ENCODE peak calls at places on chromosomes 12 and 14, in six cellular contexts. One of them, this sample, is unnamed.

GRCh38 chr12:44155349-44155748 is 319.5 kb downstream of the TMEM117 start:
- DNase-seq in MG63: no peak
- DNase-seq in NCI-H1092: no peak
- DNase-seq in germinal center: no peak
- DNase-seq in central memory CD4-positive, alpha-beta T cell: no peak
- DNase-seq in EL: no peak
- DNase-seq in this sample: no peak

GRCh38 chr12:48119078-48119833 is at the start of gene PFKM:
- DNase-seq in MG63: peak; percentile 84
- DNase-seq in NCI-H1092: peak; percentile 83
- DNase-seq in central memory CD4-positive, alpha-beta T cell: peak; percentile 65
- DNase-seq in germinal center: peak; percentile 89
- DNase-seq in EL: peak; percentile 93
- DNase-seq in this sample: peak; percentile 89

GRCh38 chr12:75842119-75842518 is 189.5 kb downstream of the PHLDA1 start:
- DNase-seq in germinal center: no peak
- DNase-seq in NCI-H1092: no peak
- DNase-seq in central memory CD4-positive, alpha-beta T cell: no peak
- DNase-seq in EL: no peak
- DNase-seq in MG63: no peak
- DNase-seq in this sample: no peak

GRCh38 chr12:52044284-52044983 is 6.8 kb upstream of the NR4A1 start:
- DNase-seq in germinal center: no peak
- DNase-seq in EL: no peak
- DNase-seq in MG63: peak; percentile 97
- DNase-seq in NCI-H1092: no peak
- DNase-seq in central memory CD4-positive, alpha-beta T cell: no peak
- DNase-seq in this sample: no peak

GRCh38 chr14:95523818-95524448 is 7.5 kb upstream of the SYNE3 start:
- DNase-seq in germinal center: no peak
- DNase-seq in central memory CD4-positive, alpha-beta T cell: no peak
- DNase-seq in MG63: no peak
- DNase-seq in NCI-H1092: no peak
- DNase-seq in EL: peak; percentile 71
- DNase-seq in this sample: no peak

GRCh38 chr12:65822732-65823480 is 1.4 kb upstream of the HMGA2 start:
- DNase-seq in central memory CD4-positive, alpha-beta T cell: no peak
- DNase-seq in NCI-H1092: no peak
- DNase-seq in EL: peak; percentile 85
- DNase-seq in germinal center: no peak
- DNase-seq in MG63: peak; percentile 4
- DNase-seq in this sample: peak; percentile 84

GRCh38 chr12:53560386-53560785 is 53.1 kb upstream of the NPFF start:
- DNase-seq in central memory CD4-positive, alpha-beta T cell: no peak
- DNase-seq in NCI-H1092: no peak
- DNase-seq in germinal center: no peak
- DNase-seq in MG63: peak; percentile 76
- DNase-seq in EL: peak; percentile 74
- DNase-seq in this sample: no peak

GRCh38 chr12:105369014-105369413 is 38.5 kb downstream of the C12orf75 start:
- DNase-seq in MG63: no peak
- DNase-seq in germinal center: no peak
- DNase-seq in EL: peak; percentile 62
- DNase-seq in NCI-H1092: no peak
- DNase-seq in central memory CD4-positive, alpha-beta T cell: no peak
- DNase-seq in this sample: peak; percentile 30

GRCh38 chr12:122527478-122527944 is 462 bp downstream of the KNTC1 start:
- DNase-seq in MG63: peak; percentile 23
- DNase-seq in EL: peak; percentile 39
- DNase-seq in NCI-H1092: no peak
- DNase-seq in central memory CD4-positive, alpha-beta T cell: peak; percentile 24
- DNase-seq in germinal center: peak; percentile 60
- DNase-seq in this sample: peak; percentile 42

GRCh38 chr14:90820958-90821357 is 4.7 kb upstream of the TTC7B start:
- DNase-seq in MG63: peak; percentile 76
- DNase-seq in EL: peak; percentile 55
- DNase-seq in central memory CD4-positive, alpha-beta T cell: peak; percentile 65
- DNase-seq in NCI-H1092: no peak
- DNase-seq in germinal center: no peak
- DNase-seq in this sample: peak; percentile 77

GRCh38 chr12:52349196-52349595 is 18.1 kb downstream of the KRT85 start:
- DNase-seq in NCI-H1092: no peak
- DNase-seq in EL: peak; percentile 15
- DNase-seq in germinal center: no peak
- DNase-seq in MG63: no peak
- DNase-seq in central memory CD4-positive, alpha-beta T cell: no peak
- DNase-seq in this sample: peak; percentile 76

GRCh38 chr12:27142102-27142721 is 59.8 kb upstream of the C12orf71 start:
- DNase-seq in MG63: peak; percentile 47
- DNase-seq in germinal center: peak; percentile 64
- DNase-seq in NCI-H1092: peak; percentile 24
- DNase-seq in EL: peak; percentile 77
- DNase-seq in central memory CD4-positive, alpha-beta T cell: peak; percentile 12
- DNase-seq in this sample: peak; percentile 76

GRCh38 chr12:48681416-48681737 is 661 bp downstream of the KANSL2 start:
- DNase-seq in EL: no peak
- DNase-seq in central memory CD4-positive, alpha-beta T cell: no peak
- DNase-seq in MG63: no peak
- DNase-seq in germinal center: peak; percentile 33
- DNase-seq in NCI-H1092: no peak
- DNase-seq in this sample: peak; percentile 45

GRCh38 chr12:101127521-101128219 is 82.4 kb downstream of the SLC5A8 start:
- DNase-seq in MG63: peak; percentile 16
- DNase-seq in germinal center: no peak
- DNase-seq in EL: peak; percentile 85
- DNase-seq in central memory CD4-positive, alpha-beta T cell: no peak
- DNase-seq in NCI-H1092: no peak
- DNase-seq in this sample: peak; percentile 38

GRCh38 chr14:58258156-58258555 is 13.5 kb downstream of the PSMA3 start:
- DNase-seq in EL: no peak
- DNase-seq in central memory CD4-positive, alpha-beta T cell: no peak
- DNase-seq in MG63: no peak
- DNase-seq in germinal center: no peak
- DNase-seq in NCI-H1092: no peak
- DNase-seq in this sample: no peak

GRCh38 chr14:99559286-99559990 is 44.6 kb downstream of the CCDC85C start:
- DNase-seq in central memory CD4-positive, alpha-beta T cell: no peak
- DNase-seq in MG63: no peak
- DNase-seq in EL: no peak
- DNase-seq in germinal center: no peak
- DNase-seq in NCI-H1092: no peak
- DNase-seq in this sample: no peak

GRCh38 chr14:72613196-72613974 is 280.5 kb downstream of the DPF3 start:
- DNase-seq in central memory CD4-positive, alpha-beta T cell: no peak
- DNase-seq in MG63: peak; percentile 52
- DNase-seq in germinal center: no peak
- DNase-seq in EL: peak; percentile 50
- DNase-seq in NCI-H1092: peak; percentile 37
- DNase-seq in this sample: peak; percentile 43

GRCh38 chr12:123085730-123086487 is 65.0 kb downstream of the PITPNM2 start:
- DNase-seq in germinal center: no peak
- DNase-seq in MG63: peak; percentile 79
- DNase-seq in EL: peak; percentile 65
- DNase-seq in central memory CD4-positive, alpha-beta T cell: no peak
- DNase-seq in NCI-H1092: no peak
- DNase-seq in this sample: peak; percentile 95

GRCh38 chr12:6769003-6769389 is 2.8 kb downstream of the PTMS start:
- DNase-seq in MG63: peak; percentile 24
- DNase-seq in NCI-H1092: no peak
- DNase-seq in central memory CD4-positive, alpha-beta T cell: no peak
- DNase-seq in germinal center: no peak
- DNase-seq in EL: peak; percentile 31
- DNase-seq in this sample: no peak

GRCh38 chr12:30457621-30458289 is 237.9 kb downstream of the IPO8 start:
- DNase-seq in germinal center: no peak
- DNase-seq in MG63: no peak
- DNase-seq in NCI-H1092: no peak
- DNase-seq in EL: peak; percentile 68
- DNase-seq in central memory CD4-positive, alpha-beta T cell: no peak
- DNase-seq in this sample: peak; percentile 29

GRCh38 chr12:93865751-93866150 is 188.6 kb downstream of the CRADD start:
- DNase-seq in NCI-H1092: no peak
- DNase-seq in EL: no peak
- DNase-seq in germinal center: no peak
- DNase-seq in central memory CD4-positive, alpha-beta T cell: no peak
- DNase-seq in MG63: no peak
- DNase-seq in this sample: no peak

GRCh38 chr14:28756896-28757570 is 9.6 kb upstream of the FOXG1 start:
- DNase-seq in EL: peak; percentile 48
- DNase-seq in MG63: peak; percentile 37
- DNase-seq in NCI-H1092: no peak
- DNase-seq in central memory CD4-positive, alpha-beta T cell: no peak
- DNase-seq in germinal center: no peak
- DNase-seq in this sample: peak; percentile 32

GRCh38 chr14:60245316-60246177 is 3.5 kb upstream of the PPM1A start:
- DNase-seq in MG63: no peak
- DNase-seq in central memory CD4-positive, alpha-beta T cell: no peak
- DNase-seq in EL: no peak
- DNase-seq in NCI-H1092: no peak
- DNase-seq in germinal center: no peak
- DNase-seq in this sample: no peak

GRCh38 chr12:81070846-81071245 is 7.0 kb upstream of the ACSS3 start:
- DNase-seq in germinal center: no peak
- DNase-seq in MG63: no peak
- DNase-seq in NCI-H1092: no peak
- DNase-seq in EL: no peak
- DNase-seq in central memory CD4-positive, alpha-beta T cell: no peak
- DNase-seq in this sample: no peak

GRCh38 chr12:56087220-56087619 is 7.3 kb downstream of the ERBB3 start:
- DNase-seq in NCI-H1092: no peak
- DNase-seq in germinal center: no peak
- DNase-seq in MG63: peak; percentile 40
- DNase-seq in EL: no peak
- DNase-seq in central memory CD4-positive, alpha-beta T cell: no peak
- DNase-seq in this sample: no peak

GRCh38 chr12:87661770-87662402 is 367.3 kb downstream of the C12orf50 start:
- DNase-seq in germinal center: no peak
- DNase-seq in NCI-H1092: no peak
- DNase-seq in MG63: no peak
- DNase-seq in EL: peak; percentile 18
- DNase-seq in central memory CD4-positive, alpha-beta T cell: no peak
- DNase-seq in this sample: peak; percentile 24

GRCh38 chr14:69910871-69911270 is 31.7 kb downstream of the SMOC1 start:
- DNase-seq in EL: no peak
- DNase-seq in MG63: no peak
- DNase-seq in NCI-H1092: no peak
- DNase-seq in germinal center: no peak
- DNase-seq in central memory CD4-positive, alpha-beta T cell: no peak
- DNase-seq in this sample: no peak

GRCh38 chr14:61322799-61323290 is 1.5 kb downstream of the PRKCH start:
- DNase-seq in germinal center: no peak
- DNase-seq in EL: peak; percentile 6
- DNase-seq in NCI-H1092: no peak
- DNase-seq in MG63: peak; percentile 9
- DNase-seq in central memory CD4-positive, alpha-beta T cell: peak; percentile 62
- DNase-seq in this sample: peak; percentile 46

GRCh38 chr14:90561920-90562319 is 165.1 kb downstream of the CALM1 start:
- DNase-seq in MG63: no peak
- DNase-seq in central memory CD4-positive, alpha-beta T cell: no peak
- DNase-seq in EL: no peak
- DNase-seq in NCI-H1092: no peak
- DNase-seq in germinal center: no peak
- DNase-seq in this sample: no peak

GRCh38 chr12:92439397-92439779 is 263.4 kb upstream of the PLEKHG7 start:
- DNase-seq in EL: peak; percentile 37
- DNase-seq in germinal center: no peak
- DNase-seq in MG63: peak; percentile 75
- DNase-seq in central memory CD4-positive, alpha-beta T cell: no peak
- DNase-seq in NCI-H1092: no peak
- DNase-seq in this sample: peak; percentile 50

GRCh38 chr14:69291891-69292586 is 32.1 kb downstream of the GALNT16 start:
- DNase-seq in MG63: peak; percentile 55
- DNase-seq in germinal center: no peak
- DNase-seq in EL: peak; percentile 17
- DNase-seq in central memory CD4-positive, alpha-beta T cell: no peak
- DNase-seq in NCI-H1092: no peak
- DNase-seq in this sample: peak; percentile 56

GRCh38 chr12:75260316-75260715 is 50.7 kb upstream of the KCNC2 start:
- DNase-seq in germinal center: no peak
- DNase-seq in EL: peak; percentile 20
- DNase-seq in MG63: no peak
- DNase-seq in central memory CD4-positive, alpha-beta T cell: no peak
- DNase-seq in NCI-H1092: no peak
- DNase-seq in this sample: no peak

GRCh38 chr14:50800032-50800431 is 30.9 kb downstream of the NIN start:
- DNase-seq in EL: peak; percentile 32
- DNase-seq in central memory CD4-positive, alpha-beta T cell: no peak
- DNase-seq in germinal center: no peak
- DNase-seq in MG63: no peak
- DNase-seq in NCI-H1092: no peak
- DNase-seq in this sample: no peak

GRCh38 chr14:39766397-39767000 is 334.3 kb upstream of the FBXO33 start:
- DNase-seq in NCI-H1092: no peak
- DNase-seq in central memory CD4-positive, alpha-beta T cell: no peak
- DNase-seq in EL: no peak
- DNase-seq in germinal center: no peak
- DNase-seq in MG63: no peak
- DNase-seq in this sample: no peak

GRCh38 chr14:53048631-53049030 is 97.8 kb upstream of the FERMT2 start:
- DNase-seq in NCI-H1092: no peak
- DNase-seq in MG63: no peak
- DNase-seq in central memory CD4-positive, alpha-beta T cell: no peak
- DNase-seq in EL: no peak
- DNase-seq in germinal center: no peak
- DNase-seq in this sample: no peak

GRCh38 chr14:90739318-90740077 is 76.7 kb downstream of the TTC7B start:
- DNase-seq in central memory CD4-positive, alpha-beta T cell: no peak
- DNase-seq in MG63: no peak
- DNase-seq in NCI-H1092: no peak
- DNase-seq in germinal center: no peak
- DNase-seq in EL: no peak
- DNase-seq in this sample: no peak

GRCh38 chr12:124053855-124054254 is 80.8 kb downstream of the ZNF664 start:
- DNase-seq in NCI-H1092: peak; percentile 55
- DNase-seq in germinal center: no peak
- DNase-seq in EL: peak; percentile 72
- DNase-seq in central memory CD4-positive, alpha-beta T cell: no peak
- DNase-seq in MG63: peak; percentile 44
- DNase-seq in this sample: peak; percentile 73